ENCODE peak calls at places on chromosomes 3 and 15, in ten cellular contexts. D is GM12878; O is foreskin fibroblast; X is H54; K is CD4-positive, alpha-beta T cell; J is T1000; E is CD4-positive, CD25-positive, alpha-beta regulatory T cell; Y is non-pigmented ciliary epithelial cell; H is bronchial epithelial cell; S is stimulated activated naive CD8-positive, alpha-beta T cell treated with anti-CD3 and anti-CD28 coated beads, Interleukin-15, Interleukin-2, amounts not matched to agents 100 U/mL and 50 U/mL, for 24 hours. I is an unnamed sample.

GRCh38 chr3:150564243-150564642 is 17.7 kb downstream of the EIF2A start:
- DNase-seq in X (no peak), S (no peak), Y (no peak), E (no peak), O (no peak), J (no peak), H (no peak), D (no peak), K (no peak), I (no peak)

GRCh38 chr3:16148213-16148612 is 26.3 kb upstream of the GALNT15 start:
- DNase-seq in K (no peak), S (no peak), H (no peak), E (no peak), X (no peak), D (no peak), J (no peak), Y (no peak), O (no peak), I (no peak)

GRCh38 chr15:93997071-93997658 is 234.2 kb upstream of the MCTP2 start:
- DNase-seq in H (peak), J (peak), Y (no peak), S (no peak), K (no peak), E (no peak), D (no peak), O (no peak), X (no peak), I (no peak)

GRCh38 chr3:193885832-193886231 is 250.1 kb upstream of the HES1 start:
- DNase-seq in H (no peak), E (no peak), K (no peak), D (no peak), J (no peak), Y (no peak), S (no peak), O (no peak), X (no peak), I (no peak)

GRCh38 chr3:15495461-15496340 is 25.8 kb downstream of the COLQ start:
- DNase-seq in K (no peak), H (no peak), O (no peak), X (no peak), E (no peak), J (no peak), Y (no peak), S (no peak), D (no peak), I (no peak)

GRCh38 chr15:63041982-63042878 is at the start of gene TPM1:
- DNase-seq in Y (peak), X (peak), E (no peak), H (peak), D (no peak), S (peak), J (peak), O (peak), K (no peak), I (no peak)

GRCh38 chr3:143644370-143645089 is 203.7 kb downstream of the SLC9A9 start:
- DNase-seq in O (peak), H (peak), J (peak), E (no peak), S (peak), K (no peak), Y (peak), X (peak), D (peak), I (peak)

GRCh38 chr15:74405823-74406222 is 27.9 kb downstream of the SEMA7A start:
- DNase-seq in K (no peak), E (no peak), D (no peak), J (no peak), X (no peak), H (no peak), S (no peak), Y (no peak), O (no peak), I (no peak)

GRCh38 chr3:156811092-156811862 is 14.9 kb upstream of the LEKR1 start:
- DNase-seq in O (peak), K (no peak), S (no peak), E (no peak), H (peak), J (no peak), Y (no peak), X (no peak), D (no peak), I (no peak)

GRCh38 chr15:31306036-31306425 is 20.6 kb upstream of the KLF13 start:
- DNase-seq in E (no peak), H (no peak), J (no peak), O (no peak), K (no peak), Y (no peak), D (no peak), S (no peak), X (no peak), I (no peak)

GRCh38 chr15:99343836-99344551 is 92.7 kb downstream of the LRRC28 start:
- DNase-seq in Y (no peak), O (no peak), S (peak), X (no peak), D (no peak), K (peak), E (peak), H (no peak), J (no peak), I (no peak)

GRCh38 chr15:63870403-63871209 is 36.9 kb upstream of the HERC1 start:
- DNase-seq in D (no peak), Y (peak), K (no peak), H (peak), J (peak), E (no peak), O (peak), S (no peak), X (peak), I (no peak)

GRCh38 chr3:13042932-13043275 is 30.3 kb downstream of the IQSEC1 start:
- DNase-seq in D (no peak), K (no peak), O (no peak), H (no peak), Y (no peak), E (no peak), S (no peak), X (no peak), J (no peak), I (no peak)

GRCh38 chr15:46894644-46895043 is 822.7 kb upstream of the SEMA6D start:
- DNase-seq in O (no peak), J (no peak), S (no peak), D (no peak), X (no peak), Y (no peak), K (no peak), H (no peak), E (no peak), I (no peak)

GRCh38 chr15:85282504-85283115 is 97.8 kb upstream of the AKAP13 start:
- DNase-seq in Y (no peak), J (peak), S (no peak), O (peak), X (peak), D (no peak), E (no peak), K (no peak), H (no peak), I (no peak)

I was measured in Jurkat, Clone E6-1.